ENCODE peak calls at places on chromosome 11, in four cellular contexts. Q is WTC11, E is K562, V is HepG2. J is an unnamed sample.

GRCh38 chr11:111797145-111797581 is 31.0 kb upstream of the PPP2R1B start:
- DNase-seq in Q (no peak), V (no peak), E (peak), J (no peak)

GRCh38 chr11:75230621-75231020 is 10.0 kb upstream of the TPBGL start:
- DNase-seq in Q (no peak), E (no peak), V (no peak), J (no peak)

GRCh38 chr11:57324154-57324885 is 432 bp downstream of the TNKS1BP1 start:
- DNase-seq in Q (peak), V (no peak), E (peak), J (peak)

GRCh38 chr11:112968988-112969714 is 7.9 kb downstream of the NCAM1 start:
- DNase-seq in Q (no peak), E (no peak), V (no peak), J (no peak)

GRCh38 chr11:13033760-13034533 is 24.8 kb downstream of the RASSF10 start:
- DNase-seq in E (no peak), V (no peak), Q (no peak), J (no peak)

GRCh38 chr11:34655335-34656008 is 34.6 kb downstream of the EHF start:
- DNase-seq in V (peak), Q (no peak), E (no peak), J (no peak)

GRCh38 chr11:33065445-33066178 is 26.2 kb downstream of the TCP11L1 start:
- DNase-seq in Q (peak), V (peak), E (peak), J (peak)

GRCh38 chr11:122659676-122660571 is 4.4 kb downstream of the UBASH3B start:
- DNase-seq in E (no peak), Q (no peak), V (no peak), J (no peak)

GRCh38 chr11:76049506-76049905 is 156.8 kb downstream of the WNT11 start:
- DNase-seq in E (no peak), Q (no peak), V (no peak), J (no peak)

GRCh38 chr11:72245232-72245816 is 1.3 kb upstream of the PHOX2A start:
- DNase-seq in E (no peak), Q (no peak), V (no peak), J (no peak)

GRCh38 chr11:125692887-125693286 is 12.2 kb upstream of the ACRV1 start:
- DNase-seq in Q (no peak), V (no peak), E (no peak), J (no peak)

GRCh38 chr11:78419327-78419726 is 1.7 kb upstream of the GAB2 start:
- DNase-seq in V (no peak), Q (no peak), E (no peak), J (no peak)

GRCh38 chr11:65150513-65151271 is 16.4 kb upstream of the SYVN1 start:
- DNase-seq in E (peak), V (peak), Q (no peak), J (peak)

GRCh38 chr11:85769758-85770157 is 41.2 kb downstream of the SYTL2 start:
- DNase-seq in E (no peak), V (no peak), Q (no peak), J (no peak)

GRCh38 chr11:28566643-28567042 is 458.5 kb downstream of the METTL15 start:
- DNase-seq in Q (peak), V (no peak), E (peak), J (peak)
- TF ChIP-seq ELF4 in Q (no peak), V (no peak), E (no peak), J (no peak)

GRCh38 chr11:6850526-6850925 is 5.0 kb downstream of the OR10A5 start:
- DNase-seq in V (no peak), Q (no peak), E (no peak), J (no peak)

GRCh38 chr11:6856871-6857270 is 6.0 kb upstream of the OR10A2 start:
- DNase-seq in V (no peak), Q (no peak), E (no peak), J (no peak)

GRCh38 chr11:6855971-6856542 is 6.8 kb upstream of the OR10A2 start:
- DNase-seq in E (peak), V (no peak), Q (no peak), J (no peak)
- TF ChIP-seq ELF4 in E (no peak), V (no peak), Q (no peak), J (no peak)

DNA sequence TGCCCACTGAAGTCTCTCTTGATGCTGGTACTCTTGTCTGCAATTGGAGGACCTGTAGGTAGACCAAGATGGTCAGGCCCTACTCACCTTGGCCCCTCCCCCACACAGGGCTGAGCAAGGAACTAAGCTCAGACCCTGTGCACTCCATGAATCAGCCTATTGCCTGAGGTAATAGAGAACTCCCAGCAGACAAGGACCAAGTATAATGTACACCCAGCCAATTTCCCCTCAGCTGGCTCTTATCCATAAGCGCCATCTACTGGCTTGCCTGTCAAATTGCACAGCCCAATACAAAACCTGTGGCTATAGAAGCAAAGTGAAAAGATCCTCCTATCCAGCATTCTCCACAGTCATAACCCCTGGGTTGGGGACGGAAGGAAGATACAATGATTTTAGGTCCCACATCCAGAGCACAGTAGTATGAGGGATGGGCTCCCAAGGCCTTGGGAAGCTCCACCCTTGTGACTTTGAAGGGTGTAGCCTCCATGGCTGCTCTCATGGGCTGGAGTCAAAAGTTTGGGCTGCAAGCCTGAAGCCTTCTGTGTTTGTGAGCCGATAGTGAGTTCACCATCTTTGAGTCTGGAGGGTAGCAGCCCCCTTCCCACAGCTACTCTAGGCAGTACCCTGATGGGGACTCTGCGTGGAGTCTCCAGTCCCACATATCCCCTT is 56.0 kb downstream of the GLYATL2 start:
- DNase-seq in Q (peak), V (peak), E (peak), J (peak)
- TF ChIP-seq ELF4 in Q (no peak), V (no peak), E (no peak), J (no peak)

GRCh38 chr11:61057615-61058014 is 44.7 kb upstream of the CD5 start:
- DNase-seq in Q (no peak), V (no peak), E (no peak), J (no peak)
- TF ChIP-seq ELF4 in Q (no peak), V (no peak), E (no peak), J (no peak)

DNA sequence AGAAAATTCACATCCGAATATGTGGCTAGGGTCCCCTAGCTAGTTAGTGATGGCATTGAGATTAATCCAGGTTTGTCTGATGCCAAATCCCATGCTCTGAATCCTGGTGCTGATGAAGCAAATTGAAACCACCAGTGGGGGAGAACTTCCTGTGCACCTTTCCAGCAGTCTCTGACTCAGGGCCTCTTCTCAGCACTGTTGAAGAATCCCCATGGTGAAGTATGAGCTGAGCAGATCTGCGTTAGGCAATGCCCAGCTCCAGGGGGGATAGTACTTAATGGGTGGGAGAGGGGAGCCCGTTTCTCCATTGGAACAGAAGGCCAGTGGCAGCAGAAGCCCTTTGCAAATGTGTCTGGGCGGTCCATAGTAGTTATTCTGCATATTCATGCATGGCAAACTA is 4.5 kb downstream of the POU2F3 start:
- DNase-seq in V (no peak), E (no peak), Q (no peak), J (no peak)
- TF ChIP-seq ELF4 in V (no peak), E (no peak), Q (no peak), J (no peak)

GRCh38 chr11:70031631-70032469 is 46.3 kb upstream of the ANO1 start:
- DNase-seq in V (no peak), E (no peak), Q (no peak), J (no peak)
- TF ChIP-seq ELF4 in V (no peak), E (no peak), Q (no peak), J (no peak)

GRCh38 chr11:10900686-10901415 is 43.0 kb upstream of the ZBED5 start:
- DNase-seq in E (peak), V (no peak), Q (no peak), J (no peak)

GRCh38 chr11:10897150-10897549 is 39.3 kb upstream of the ZBED5 start:
- DNase-seq in V (no peak), Q (no peak), E (no peak), J (no peak)

GRCh38 chr11:10899542-10899830 is 41.6 kb upstream of the ZBED5 start:
- DNase-seq in V (no peak), Q (no peak), E (peak), J (no peak)

GRCh38 chr11:10898003-10898762 is 40.3 kb upstream of the ZBED5 start:
- DNase-seq in V (no peak), Q (no peak), E (no peak), J (no peak)

GRCh38 chr11:10898763-10899541 is 41.1 kb upstream of the ZBED5 start:
- DNase-seq in Q (no peak), E (peak), V (no peak), J (no peak)
- TF ChIP-seq ELF4 in Q (no peak), E (no peak), V (no peak), J (no peak)